ENCODE peak calls at places on chromosomes 16 and 17, in ten cellular contexts. V, G, J, O, C, U, B, L, E and Q are unnamed samples. For H3K27me3, the result is how much of the 10 kb centered on the place peaks cover.

GRCh38 chr17:33520404-33521032 is 227.4 kb upstream of the ASIC2 start:
- DNase-seq in V (no peak), G (peak), J (peak), O (peak), C (no peak), U (peak), B (peak), L (peak), E (peak), Q (peak)

GRCh38 chr16:53668869-53669268 is 34.8 kb downstream of the RPGRIP1L start:
- DNase-seq in V (no peak), G (no peak), J (no peak), O (no peak), C (no peak), U (no peak), B (no peak), L (no peak), E (no peak), Q (no peak)

GRCh38 chr17:72422505-72423285 is 301.9 kb downstream of the SOX9 start:
- DNase-seq in V (no peak), G (no peak), J (no peak), O (no peak), C (no peak), U (no peak), B (peak), L (peak), E (no peak), Q (peak)

GRCh38 chr16:73365010-73365409 is 317.1 kb upstream of the ZFHX3 start:
- DNase-seq in V (no peak), G (peak), J (no peak), O (no peak), C (no peak), U (no peak), B (peak), L (peak), E (no peak), Q (peak)

GRCh38 chr16:82639666-82640336 is 13.0 kb downstream of the CDH13 start:
- DNase-seq in V (peak), G (peak), J (peak), O (peak), C (peak), U (peak), B (peak), L (peak), E (peak), Q (peak)

GRCh38 chr16:67207116-67207856 is 8.4 kb downstream of the ELMO3 start:
- DNase-seq in V (no peak), G (no peak), J (no peak), O (peak), C (no peak), U (peak), B (no peak), L (no peak), E (no peak), Q (peak)

GRCh38 chr16:73265124-73265838 is 217.4 kb upstream of the ZFHX3 start:
- DNase-seq in V (no peak), G (no peak), J (no peak), O (peak), C (no peak), U (no peak), B (no peak), L (no peak), E (peak), Q (no peak)

GRCh38 chr16:72976047-72976746 is 71.7 kb downstream of the ZFHX3 start:
- DNase-seq in V (no peak), G (no peak), J (no peak), O (no peak), C (no peak), U (no peak), B (no peak), L (no peak), E (no peak), Q (no peak)

GRCh38 chr17:30237296-30238002 is 2.0 kb upstream of the SLC6A4 start:
- DNase-seq in V (no peak), G (no peak), J (no peak), O (peak), C (no peak), U (peak), B (no peak), L (no peak), E (peak), Q (no peak)

GRCh38 chr16:19363741-19364140 is 53.9 kb upstream of the TMC5 start:
- DNase-seq in V (no peak), G (no peak), J (peak), O (no peak), C (no peak), U (no peak), B (no peak), L (no peak), E (no peak), Q (no peak)

GRCh38 chr17:16513858-16514257 is 21.9 kb upstream of the LRRC75A start:
- DNase-seq in V (no peak), G (no peak), J (no peak), O (no peak), C (no peak), U (no peak), B (no peak), L (no peak), E (no peak), Q (no peak)

GRCh38 chr17:59618894-59619312 is 792 bp upstream of the CLTC start:
- DNase-seq in V (no peak), G (no peak), J (peak), O (no peak), C (no peak), U (peak), B (peak), L (no peak), E (peak), Q (peak)

GRCh38 chr16:13390986-13391305 is 489.5 kb downstream of the SHISA9 start:
- DNase-seq in V (no peak), G (no peak), J (no peak), O (no peak), C (no peak), U (no peak), B (no peak), L (no peak), E (no peak), Q (no peak)

GRCh38 chr17:2710804-2711607 is 558 bp downstream of the CLUH start:
- DNase-seq in V (peak), G (peak), J (no peak), O (peak), C (no peak), U (peak), B (peak), L (no peak), E (peak), Q (peak)

GRCh38 chr17:29883497-29883896 is 46.5 kb downstream of the SSH2 start:
- DNase-seq in V (no peak), G (no peak), J (no peak), O (no peak), C (no peak), U (no peak), B (no peak), L (no peak), E (no peak), Q (no peak)

GRCh38 chr16:51763072-51763658 is 612.1 kb upstream of the SALL1 start:
- DNase-seq in V (no peak), G (no peak), J (no peak), O (peak), C (no peak), U (peak), B (peak), L (no peak), E (peak), Q (no peak)

GRCh38 chr17:76237859-76238313 is 2.4 kb downstream of the RNF157 start:
- DNase-seq in V (no peak), G (no peak), J (no peak), O (no peak), C (no peak), U (no peak), B (no peak), L (no peak), E (no peak), Q (no peak)

GRCh38 chr17:16449121-16449570 is 33.8 kb downstream of the TRPV2 start:
- DNase-seq in V (no peak), G (no peak), J (no peak), O (no peak), C (no peak), U (no peak), B (no peak), L (no peak), E (no peak), Q (no peak)

GRCh38 chr17:66309793-66310192 is 7.4 kb downstream of the PRKCA start:
- DNase-seq in V (no peak), G (no peak), J (no peak), O (no peak), C (no peak), U (no peak), B (peak), L (no peak), E (no peak), Q (no peak)
- H3K27me3 ChIP-seq in V (under half), G (under half), J (under half), O (under half), C (under half), U (under half), B (under half), L (under half), E (under half), Q (under half)

GRCh38 chr16:49465661-49466528 is 92.3 kb downstream of the C16orf78 start:
- DNase-seq in V (no peak), G (no peak), J (no peak), O (peak), C (no peak), U (no peak), B (no peak), L (no peak), E (no peak), Q (no peak)

GRCh38 chr16:49463529-49463928 is 89.9 kb downstream of the C16orf78 start:
- DNase-seq in V (no peak), G (no peak), J (no peak), O (peak), C (peak), U (peak), B (no peak), L (no peak), E (no peak), Q (no peak)

GRCh38 chr16:49466529-49466831 is 92.9 kb downstream of the C16orf78 start:
- DNase-seq in V (no peak), G (no peak), J (no peak), O (peak), C (no peak), U (no peak), B (no peak), L (no peak), E (no peak), Q (no peak)

GRCh38 chr16:49464093-49464492 is 90.5 kb downstream of the C16orf78 start:
- DNase-seq in V (no peak), G (no peak), J (no peak), O (peak), C (no peak), U (no peak), B (no peak), L (no peak), E (no peak), Q (no peak)

DNA sequence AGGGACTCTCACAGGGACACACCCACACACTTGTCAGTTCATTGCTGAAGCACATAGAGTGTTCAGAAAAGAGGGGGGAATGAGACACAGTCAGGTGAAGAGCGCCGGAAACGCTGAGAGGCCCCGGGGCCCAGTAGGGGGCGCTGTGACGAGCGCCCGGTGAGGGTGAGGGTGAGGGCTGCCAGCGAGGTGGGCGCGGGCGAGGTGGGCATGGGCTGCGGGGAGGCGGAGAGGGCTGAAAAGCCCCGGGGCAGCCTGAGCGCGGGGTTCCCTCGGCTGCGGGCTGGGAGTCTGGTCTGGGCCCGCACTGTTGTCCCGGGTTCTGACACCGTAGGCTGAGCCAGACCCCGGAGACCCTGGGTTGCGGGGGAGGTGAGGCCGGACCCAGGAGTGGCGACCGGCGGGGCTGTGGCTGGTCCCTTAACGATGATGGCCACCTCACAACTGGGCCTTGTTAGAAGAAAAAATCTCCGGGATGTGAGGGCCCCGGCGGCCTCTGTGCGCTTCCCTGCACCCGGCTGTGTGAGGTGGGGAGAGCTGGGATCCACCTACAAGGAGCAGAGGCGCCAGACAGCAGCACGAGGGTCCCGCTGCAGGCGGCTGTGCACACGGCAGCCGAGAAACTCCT is 91.4 kb downstream of the C16orf78 start:
- DNase-seq in V (no peak), G (peak), J (no peak), O (peak), C (no peak), U (peak), B (peak), L (no peak), E (peak), Q (peak)
- H3K27me3 ChIP-seq in V (under half), G (under half), J (under half), O (under half), C (under half), U (under half), B (under half), L (under half), E (under half), Q (under half)

GRCh38 chr16:56631197-56631596 is 1.3 kb upstream of the MT1M start:
- DNase-seq in V (no peak), G (no peak), J (no peak), O (no peak), C (no peak), U (no peak), B (no peak), L (no peak), E (no peak), Q (no peak)

GRCh38 chr16:56632160-56632847 is at the start of gene MT1M:
- DNase-seq in V (peak), G (peak), J (no peak), O (peak), C (no peak), U (peak), B (peak), L (peak), E (peak), Q (peak)

GRCh38 chr16:56631832-56632159 is 663 bp upstream of the MT1M start:
- DNase-seq in V (no peak), G (no peak), J (no peak), O (no peak), C (no peak), U (no peak), B (peak), L (no peak), E (no peak), Q (no peak)

GRCh38 chr16:56633535-56633934 is 1.1 kb downstream of the MT1M start:
- DNase-seq in V (no peak), G (no peak), J (no peak), O (no peak), C (no peak), U (no peak), B (no peak), L (no peak), E (no peak), Q (no peak)

DNA sequence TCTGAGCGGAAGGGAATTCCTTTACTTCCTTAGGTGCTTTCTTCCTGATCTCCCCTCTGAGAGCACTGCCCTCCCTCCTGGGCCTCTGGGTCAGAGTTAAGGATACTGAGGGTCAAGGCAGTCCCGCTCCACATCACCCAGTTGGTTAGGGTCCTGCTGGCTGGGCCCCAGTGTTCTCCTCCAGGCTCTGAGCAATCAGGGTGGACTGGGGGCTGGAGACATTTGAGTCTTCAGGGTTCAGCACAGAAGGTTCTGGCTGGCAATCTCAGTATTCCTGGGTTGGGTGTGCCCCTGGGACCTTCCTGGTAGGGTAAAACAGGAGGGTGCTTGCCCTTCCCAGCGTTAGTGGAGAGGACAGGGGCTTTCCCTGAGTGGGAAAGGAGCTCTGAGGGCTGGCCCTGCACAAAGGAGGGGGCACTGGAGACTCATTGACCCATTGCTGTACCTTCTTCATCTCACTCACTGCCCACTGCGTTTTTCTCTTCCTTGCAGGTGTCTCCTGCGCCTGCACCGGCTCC is 448 bp downstream of the MT1M start:
- DNase-seq in V (no peak), G (no peak), J (no peak), O (no peak), C (no peak), U (no peak), B (no peak), L (no peak), E (no peak), Q (no peak)
- H3K27me3 ChIP-seq in V (under half), G (under half), J (under half), O (half or more), C (half or more), U (half or more), B (half or more), L (under half), E (half or more), Q (under half)

DNA sequence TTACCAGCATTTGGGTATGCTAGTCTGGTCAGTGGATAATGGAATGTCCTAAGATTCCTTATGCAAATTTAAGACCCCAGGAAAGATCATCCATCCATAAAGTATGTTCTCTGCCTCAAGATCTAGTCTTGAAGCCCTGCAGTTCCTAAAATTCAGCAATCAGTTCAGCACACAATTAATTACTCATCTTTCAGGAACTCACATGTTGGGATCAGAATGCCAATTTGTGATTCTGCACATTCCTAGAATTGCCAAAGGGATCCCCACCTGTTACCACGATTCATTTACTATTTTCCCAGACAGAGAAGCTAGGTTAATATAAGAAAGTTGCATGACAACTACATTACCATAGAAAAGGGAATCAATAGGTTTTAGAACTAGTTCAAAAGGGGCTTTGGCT is 3.2 kb downstream of the OR2C1 start:
- DNase-seq in V (no peak), G (no peak), J (no peak), O (no peak), C (no peak), U (no peak), B (no peak), L (no peak), E (no peak), Q (no peak)
- H3K27me3 ChIP-seq in V (under half), G (under half), J (under half), O (under half), C (under half), U (under half), B (under half), L (under half), E (under half), Q (under half)

DNA sequence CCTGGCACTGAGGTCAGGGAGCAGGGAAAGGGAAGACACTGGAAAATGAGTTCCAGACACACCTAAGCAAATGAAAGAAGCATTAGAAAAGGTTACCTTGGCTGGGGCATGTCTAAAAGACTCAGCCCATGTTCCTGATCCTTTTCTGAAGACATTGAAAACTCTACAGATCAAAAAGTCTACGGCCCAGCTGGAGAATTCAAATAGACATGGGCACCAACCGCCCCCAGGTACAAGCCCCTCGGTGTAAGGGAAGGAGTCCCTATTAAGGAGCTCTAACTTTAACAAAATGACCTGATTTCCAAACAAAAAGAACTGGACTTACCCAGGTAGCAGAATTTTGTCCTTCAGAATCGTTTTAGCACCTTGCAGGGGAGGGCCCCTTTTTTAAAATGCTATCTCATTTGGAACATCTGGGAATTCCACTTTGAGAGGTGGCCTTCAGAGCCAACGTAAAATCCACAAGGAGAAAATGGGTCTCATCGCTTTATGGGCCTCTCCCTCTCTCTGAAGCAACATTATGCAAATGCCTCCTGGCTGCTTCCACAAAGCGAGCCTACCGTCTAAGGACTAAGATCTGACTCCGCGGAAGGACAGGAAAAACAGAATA is 43.6 kb upstream of the RBFOX3 start:
- DNase-seq in V (no peak), G (no peak), J (no peak), O (no peak), C (no peak), U (no peak), B (no peak), L (no peak), E (no peak), Q (no peak)
- H3K27me3 ChIP-seq in V (under half), G (under half), J (under half), O (under half), C (under half), U (under half), B (under half), L (half or more), E (under half), Q (under half)

GRCh38 chr17:46773676-46774075 is 44.8 kb downstream of the WNT3 start:
- DNase-seq in V (no peak), G (no peak), J (no peak), O (no peak), C (no peak), U (no peak), B (no peak), L (no peak), E (no peak), Q (no peak)
- H3K27me3 ChIP-seq in V (under half), G (under half), J (under half), O (under half), C (under half), U (half or more), B (under half), L (under half), E (half or more), Q (under half)

GRCh38 chr17:50514936-50515702 is 6.9 kb downstream of the MYCBPAP start:
- DNase-seq in V (no peak), G (peak), J (no peak), O (no peak), C (no peak), U (peak), B (no peak), L (peak), E (peak), Q (no peak)
- H3K27me3 ChIP-seq in V (under half), G (under half), J (under half), O (under half), C (under half), U (under half), B (under half), L (under half), E (under half), Q (under half)